ENCODE peak calls at places on chromosomes 7 and 10, in six cellular contexts. One of them, this sample, is unnamed.

GRCh38 chr7:149598721-149599308 is 101.2 kb upstream of the ZNF746 start:
- DNase-seq in brain microvascular endothelial cell: peak; percentile 31
- DNase-seq in NCI-H1092 treated with DMSO at 0.1 percent for 48 hours: peak; percentile 6
- DNase-seq in neural progenitor cell: peak; percentile 68
- DNase-seq in NCI-H1417 treated with DMSO at 0.1 percent for 48 hours: no peak
- DNase-seq in activated T-cell treated with anti-CD3 and anti-CD28 coated beads for 48 hours: peak; percentile 29
- DNase-seq in this sample: peak; percentile 52

GRCh38 chr7:128826916-128827247 is 3.3 kb upstream of the FLNC start:
- DNase-seq in brain microvascular endothelial cell: no peak
- DNase-seq in NCI-H1092 treated with DMSO at 0.1 percent for 48 hours: no peak
- DNase-seq in neural progenitor cell: no peak
- DNase-seq in NCI-H1417 treated with DMSO at 0.1 percent for 48 hours: no peak
- DNase-seq in activated T-cell treated with anti-CD3 and anti-CD28 coated beads for 48 hours: no peak
- DNase-seq in this sample: no peak

GRCh38 chr10:128662520-128662919 is 536.3 kb upstream of the MKI67 start:
- DNase-seq in brain microvascular endothelial cell: no peak
- DNase-seq in NCI-H1092 treated with DMSO at 0.1 percent for 48 hours: no peak
- DNase-seq in neural progenitor cell: no peak
- DNase-seq in NCI-H1417 treated with DMSO at 0.1 percent for 48 hours: no peak
- DNase-seq in activated T-cell treated with anti-CD3 and anti-CD28 coated beads for 48 hours: no peak
- DNase-seq in this sample: no peak

GRCh38 chr10:13450078-13450477 is 78.7 kb downstream of the BEND7 start:
- DNase-seq in brain microvascular endothelial cell: no peak
- DNase-seq in NCI-H1092 treated with DMSO at 0.1 percent for 48 hours: peak; percentile 1
- DNase-seq in neural progenitor cell: no peak
- DNase-seq in NCI-H1417 treated with DMSO at 0.1 percent for 48 hours: no peak
- DNase-seq in activated T-cell treated with anti-CD3 and anti-CD28 coated beads for 48 hours: no peak
- DNase-seq in this sample: no peak

GRCh38 chr10:62373995-62374861 is at the start of gene ZNF365:
- DNase-seq in brain microvascular endothelial cell: peak; percentile 18
- DNase-seq in NCI-H1092 treated with DMSO at 0.1 percent for 48 hours: no peak
- DNase-seq in neural progenitor cell: peak; percentile 84
- DNase-seq in NCI-H1417 treated with DMSO at 0.1 percent for 48 hours: no peak
- DNase-seq in activated T-cell treated with anti-CD3 and anti-CD28 coated beads for 48 hours: peak; percentile 41
- DNase-seq in this sample: peak; percentile 56

GRCh38 chr10:80909254-80909653 is 371.6 kb downstream of the SH2D4B start:
- DNase-seq in brain microvascular endothelial cell: no peak
- DNase-seq in NCI-H1092 treated with DMSO at 0.1 percent for 48 hours: no peak
- DNase-seq in neural progenitor cell: no peak
- DNase-seq in NCI-H1417 treated with DMSO at 0.1 percent for 48 hours: no peak
- DNase-seq in activated T-cell treated with anti-CD3 and anti-CD28 coated beads for 48 hours: no peak
- DNase-seq in this sample: no peak

GRCh38 chr7:77657427-77658331 is 38.6 kb upstream of the RSBN1L start:
- DNase-seq in brain microvascular endothelial cell: no peak
- DNase-seq in NCI-H1092 treated with DMSO at 0.1 percent for 48 hours: peak; percentile 74
- DNase-seq in neural progenitor cell: peak; percentile 37
- DNase-seq in NCI-H1417 treated with DMSO at 0.1 percent for 48 hours: no peak
- DNase-seq in activated T-cell treated with anti-CD3 and anti-CD28 coated beads for 48 hours: no peak
- DNase-seq in this sample: no peak

GRCh38 chr10:29533046-29533445 is 101.7 kb downstream of the SVIL start:
- DNase-seq in brain microvascular endothelial cell: no peak
- DNase-seq in NCI-H1092 treated with DMSO at 0.1 percent for 48 hours: no peak
- DNase-seq in neural progenitor cell: no peak
- DNase-seq in NCI-H1417 treated with DMSO at 0.1 percent for 48 hours: no peak
- DNase-seq in activated T-cell treated with anti-CD3 and anti-CD28 coated beads for 48 hours: no peak
- DNase-seq in this sample: no peak

GRCh38 chr7:17056491-17057142 is 174.8 kb upstream of the AGR3 start:
- DNase-seq in brain microvascular endothelial cell: no peak
- DNase-seq in NCI-H1092 treated with DMSO at 0.1 percent for 48 hours: no peak
- DNase-seq in neural progenitor cell: no peak
- DNase-seq in NCI-H1417 treated with DMSO at 0.1 percent for 48 hours: no peak
- DNase-seq in activated T-cell treated with anti-CD3 and anti-CD28 coated beads for 48 hours: no peak
- DNase-seq in this sample: no peak

GRCh38 chr10:75083972-75084833 is 27.3 kb upstream of the SAMD8 start:
- DNase-seq in brain microvascular endothelial cell: no peak
- DNase-seq in NCI-H1092 treated with DMSO at 0.1 percent for 48 hours: no peak
- DNase-seq in neural progenitor cell: no peak
- DNase-seq in NCI-H1417 treated with DMSO at 0.1 percent for 48 hours: no peak
- DNase-seq in activated T-cell treated with anti-CD3 and anti-CD28 coated beads for 48 hours: no peak
- DNase-seq in this sample: no peak

GRCh38 chr7:126696639-126697038 is 556.1 kb downstream of the GRM8 start:
- DNase-seq in brain microvascular endothelial cell: no peak
- DNase-seq in NCI-H1092 treated with DMSO at 0.1 percent for 48 hours: no peak
- DNase-seq in neural progenitor cell: no peak
- DNase-seq in NCI-H1417 treated with DMSO at 0.1 percent for 48 hours: no peak
- DNase-seq in activated T-cell treated with anti-CD3 and anti-CD28 coated beads for 48 hours: no peak
- DNase-seq in this sample: no peak

GRCh38 chr7:150520145-150520544 is 5.5 kb downstream of the GIMAP7 start:
- DNase-seq in brain microvascular endothelial cell: no peak
- DNase-seq in NCI-H1092 treated with DMSO at 0.1 percent for 48 hours: no peak
- DNase-seq in neural progenitor cell: no peak
- DNase-seq in NCI-H1417 treated with DMSO at 0.1 percent for 48 hours: no peak
- DNase-seq in activated T-cell treated with anti-CD3 and anti-CD28 coated beads for 48 hours: peak; percentile 33
- DNase-seq in this sample: no peak

GRCh38 chr7:82443801-82444219 is 233 bp upstream of the CACNA2D1 start:
- DNase-seq in brain microvascular endothelial cell: peak; percentile 89
- DNase-seq in NCI-H1092 treated with DMSO at 0.1 percent for 48 hours: peak; percentile 96
- DNase-seq in neural progenitor cell: peak; percentile 83
- DNase-seq in NCI-H1417 treated with DMSO at 0.1 percent for 48 hours: peak; percentile 80
- DNase-seq in activated T-cell treated with anti-CD3 and anti-CD28 coated beads for 48 hours: no peak
- DNase-seq in this sample: peak; percentile 84

GRCh38 chr10:132510174-132510611 is 27.4 kb upstream of the INPP5A start:
- DNase-seq in brain microvascular endothelial cell: no peak
- DNase-seq in NCI-H1092 treated with DMSO at 0.1 percent for 48 hours: no peak
- DNase-seq in neural progenitor cell: no peak
- DNase-seq in NCI-H1417 treated with DMSO at 0.1 percent for 48 hours: no peak
- DNase-seq in activated T-cell treated with anti-CD3 and anti-CD28 coated beads for 48 hours: no peak
- DNase-seq in this sample: no peak

GRCh38 chr10:62618576-62619408 is 185.7 kb upstream of the ADO start:
- DNase-seq in brain microvascular endothelial cell: peak; percentile 84
- DNase-seq in NCI-H1092 treated with DMSO at 0.1 percent for 48 hours: no peak
- DNase-seq in neural progenitor cell: no peak
- DNase-seq in NCI-H1417 treated with DMSO at 0.1 percent for 48 hours: no peak
- DNase-seq in activated T-cell treated with anti-CD3 and anti-CD28 coated beads for 48 hours: no peak
- DNase-seq in this sample: no peak

GRCh38 chr7:95527033-95527775 is 41.5 kb downstream of the ASB4 start:
- DNase-seq in brain microvascular endothelial cell: peak; percentile 15
- DNase-seq in NCI-H1092 treated with DMSO at 0.1 percent for 48 hours: peak; percentile 82
- DNase-seq in neural progenitor cell: peak; percentile 81
- DNase-seq in NCI-H1417 treated with DMSO at 0.1 percent for 48 hours: no peak
- DNase-seq in activated T-cell treated with anti-CD3 and anti-CD28 coated beads for 48 hours: no peak
- DNase-seq in this sample: peak; percentile 75

GRCh38 chr10:132204781-132205473 is 18.2 kb downstream of the DPYSL4 start:
- DNase-seq in brain microvascular endothelial cell: no peak
- DNase-seq in NCI-H1092 treated with DMSO at 0.1 percent for 48 hours: no peak
- DNase-seq in neural progenitor cell: no peak
- DNase-seq in NCI-H1417 treated with DMSO at 0.1 percent for 48 hours: no peak
- DNase-seq in activated T-cell treated with anti-CD3 and anti-CD28 coated beads for 48 hours: no peak
- DNase-seq in this sample: no peak

GRCh38 chr7:114691605-114692004 is 230.3 kb upstream of the MDFIC start:
- DNase-seq in brain microvascular endothelial cell: no peak
- DNase-seq in NCI-H1092 treated with DMSO at 0.1 percent for 48 hours: no peak
- DNase-seq in neural progenitor cell: no peak
- DNase-seq in NCI-H1417 treated with DMSO at 0.1 percent for 48 hours: no peak
- DNase-seq in activated T-cell treated with anti-CD3 and anti-CD28 coated beads for 48 hours: no peak
- DNase-seq in this sample: no peak

GRCh38 chr7:117495313-117495712 is 15.5 kb downstream of the CFTR start:
- DNase-seq in brain microvascular endothelial cell: no peak
- DNase-seq in NCI-H1092 treated with DMSO at 0.1 percent for 48 hours: no peak
- DNase-seq in neural progenitor cell: no peak
- DNase-seq in NCI-H1417 treated with DMSO at 0.1 percent for 48 hours: no peak
- DNase-seq in activated T-cell treated with anti-CD3 and anti-CD28 coated beads for 48 hours: no peak
- DNase-seq in this sample: no peak

GRCh38 chr10:101444058-101444457 is 90.1 kb downstream of the BTRC start:
- DNase-seq in brain microvascular endothelial cell: no peak
- DNase-seq in NCI-H1092 treated with DMSO at 0.1 percent for 48 hours: peak; percentile 22
- DNase-seq in neural progenitor cell: no peak
- DNase-seq in NCI-H1417 treated with DMSO at 0.1 percent for 48 hours: no peak
- DNase-seq in activated T-cell treated with anti-CD3 and anti-CD28 coated beads for 48 hours: no peak
- DNase-seq in this sample: no peak

GRCh38 chr7:116423499-116423898 is 76.0 kb upstream of the CAV2 start:
- DNase-seq in brain microvascular endothelial cell: no peak
- DNase-seq in NCI-H1092 treated with DMSO at 0.1 percent for 48 hours: no peak
- DNase-seq in neural progenitor cell: no peak
- DNase-seq in NCI-H1417 treated with DMSO at 0.1 percent for 48 hours: no peak
- DNase-seq in activated T-cell treated with anti-CD3 and anti-CD28 coated beads for 48 hours: no peak
- DNase-seq in this sample: no peak

GRCh38 chr10:92847185-92847864 is 995 bp upstream of the EXOC6 start:
- DNase-seq in brain microvascular endothelial cell: peak; percentile 32
- DNase-seq in NCI-H1092 treated with DMSO at 0.1 percent for 48 hours: no peak
- DNase-seq in neural progenitor cell: no peak
- DNase-seq in NCI-H1417 treated with DMSO at 0.1 percent for 48 hours: no peak
- DNase-seq in activated T-cell treated with anti-CD3 and anti-CD28 coated beads for 48 hours: no peak
- DNase-seq in this sample: no peak

GRCh38 chr7:95693551-95694333 is 78.6 kb upstream of the DYNC1I1 start:
- DNase-seq in brain microvascular endothelial cell: peak; percentile 35
- DNase-seq in NCI-H1092 treated with DMSO at 0.1 percent for 48 hours: no peak
- DNase-seq in neural progenitor cell: no peak
- DNase-seq in NCI-H1417 treated with DMSO at 0.1 percent for 48 hours: no peak
- DNase-seq in activated T-cell treated with anti-CD3 and anti-CD28 coated beads for 48 hours: no peak
- DNase-seq in this sample: no peak

GRCh38 chr10:12644380-12645144 is 295.2 kb downstream of the CAMK1D start:
- DNase-seq in brain microvascular endothelial cell: no peak
- DNase-seq in NCI-H1092 treated with DMSO at 0.1 percent for 48 hours: no peak
- DNase-seq in neural progenitor cell: no peak
- DNase-seq in NCI-H1417 treated with DMSO at 0.1 percent for 48 hours: no peak
- DNase-seq in activated T-cell treated with anti-CD3 and anti-CD28 coated beads for 48 hours: peak; percentile 8
- DNase-seq in this sample: no peak

GRCh38 chr7:159098424-159098786 is 46.3 kb downstream of the VIPR2 start:
- DNase-seq in brain microvascular endothelial cell: no peak
- DNase-seq in NCI-H1092 treated with DMSO at 0.1 percent for 48 hours: no peak
- DNase-seq in neural progenitor cell: no peak
- DNase-seq in NCI-H1417 treated with DMSO at 0.1 percent for 48 hours: no peak
- DNase-seq in activated T-cell treated with anti-CD3 and anti-CD28 coated beads for 48 hours: no peak
- DNase-seq in this sample: peak; percentile 22

GRCh38 chr7:128781126-128781525 is 5.5 kb upstream of the OPN1SW start:
- DNase-seq in brain microvascular endothelial cell: no peak
- DNase-seq in NCI-H1092 treated with DMSO at 0.1 percent for 48 hours: no peak
- DNase-seq in neural progenitor cell: no peak
- DNase-seq in NCI-H1417 treated with DMSO at 0.1 percent for 48 hours: no peak
- DNase-seq in activated T-cell treated with anti-CD3 and anti-CD28 coated beads for 48 hours: no peak
- DNase-seq in this sample: no peak

GRCh38 chr7:16915405-16915804 is 33.6 kb upstream of the AGR3 start:
- DNase-seq in brain microvascular endothelial cell: peak; percentile 90
- DNase-seq in NCI-H1092 treated with DMSO at 0.1 percent for 48 hours: no peak
- DNase-seq in neural progenitor cell: no peak
- DNase-seq in NCI-H1417 treated with DMSO at 0.1 percent for 48 hours: no peak
- DNase-seq in activated T-cell treated with anti-CD3 and anti-CD28 coated beads for 48 hours: no peak
- DNase-seq in this sample: no peak

This sample was measured in H9.